ENCODE peak calls at places on chromosomes 2 and 18, in five cellular contexts. B is GM12878, E is HCT116, F is H1, N is HepG2. W is an unnamed sample.

GRCh38 chr2:240209493-240209892 is 69.0 kb upstream of the OTOS start:
- DNase-seq in B (no peak), E (no peak), F (no peak), N (no peak), W (no peak)

GRCh38 chr2:144194331-144195071 is 325.4 kb downstream of the ZEB2 start:
- DNase-seq in B (no peak), E (no peak), F (no peak), N (no peak), W (no peak)

GRCh38 chr18:78770149-78771139 is 209.2 kb upstream of the SALL3 start:
- DNase-seq in B (no peak), E (no peak), F (no peak), N (no peak), W (no peak)

GRCh38 chr2:219451626-219452360 is 17.1 kb downstream of the SPEG start:
- DNase-seq in B (no peak), E (no peak), F (no peak), N (no peak), W (no peak)

GRCh38 chr18:55402731-55403405 is 185.1 kb downstream of the TCF4 start:
- DNase-seq in B (no peak), E (no peak), F (no peak), N (no peak), W (no peak)

GRCh38 chr2:234292205-234292954 is 204.5 kb downstream of the ARL4C start:
- DNase-seq in B (peak), E (no peak), F (no peak), N (no peak), W (no peak)

GRCh38 chr2:210528716-210529115 is 27.7 kb upstream of the CPS1 start:
- DNase-seq in B (no peak), E (no peak), F (no peak), N (no peak), W (no peak)

GRCh38 chr2:160109939-160110673 is 47.7 kb upstream of the PLA2R1 start:
- DNase-seq in B (no peak), E (peak), F (no peak), N (peak), W (peak)

GRCh38 chr18:33578371-33579146 is 540 bp downstream of the ASXL3 start:
- DNase-seq in B (no peak), E (no peak), F (peak), N (peak), W (no peak)

GRCh38 chr2:45319683-45320082 is 291.4 kb downstream of the SRBD1 start:
- DNase-seq in B (no peak), E (no peak), F (no peak), N (no peak), W (no peak)

GRCh38 chr18:13464432-13465125 is 246.0 kb downstream of the LDLRAD4 start:
- DNase-seq in B (peak), E (no peak), F (no peak), N (no peak), W (peak)

GRCh38 chr2:3584608-3585007 is 9.5 kb downstream of the RPS7 start:
- DNase-seq in B (no peak), E (no peak), F (no peak), N (no peak), W (no peak)

GRCh38 chr18:35024965-35025364 is 16.2 kb upstream of the MAPRE2 start:
- DNase-seq in B (no peak), E (no peak), F (no peak), N (peak), W (no peak)

GRCh38 chr18:8946046-8946838 is 156.3 kb upstream of the NDUFV2 start:
- DNase-seq in B (no peak), E (no peak), F (no peak), N (no peak), W (no peak)

GRCh38 chr2:160358051-160358450 is 135.6 kb downstream of the RBMS1 start:
- DNase-seq in B (no peak), E (no peak), F (no peak), N (no peak), W (no peak)

GRCh38 chr2:240462073-240462703 is 26.7 kb downstream of the GPC1 start:
- DNase-seq in B (no peak), E (no peak), F (no peak), N (no peak), W (no peak)

GRCh38 chr2:70248810-70249438 is 496 bp upstream of the TIA1 start:
- DNase-seq in B (no peak), E (no peak), F (peak), N (peak), W (no peak)

GRCh38 chr2:96823203-96823602 is 7.1 kb downstream of the CNNM3 start:
- DNase-seq in B (no peak), E (no peak), F (no peak), N (no peak), W (no peak)

GRCh38 chr2:164840930-164841718 is 499 bp downstream of the COBLL1 start:
- DNase-seq in B (no peak), E (peak), F (peak), N (peak), W (peak)

GRCh38 chr2:102615620-102616436 is 3.5 kb upstream of the SLC9A2 start:
- DNase-seq in B (no peak), E (peak), F (no peak), N (peak), W (peak)

GRCh38 chr2:227033471-227034148 is 130.4 kb downstream of the COL4A4 start:
- DNase-seq in B (no peak), E (peak), F (peak), N (peak), W (peak)

GRCh38 chr18:9380101-9380500 is 45.5 kb downstream of the TWSG1 start:
- DNase-seq in B (no peak), E (no peak), F (no peak), N (no peak), W (no peak)

GRCh38 chr18:69261436-69261835 is 139.3 kb upstream of the DOK6 start:
- DNase-seq in B (no peak), E (no peak), F (no peak), N (no peak), W (no peak)

GRCh38 chr2:124254621-124255020 is 229.5 kb downstream of the CNTNAP5 start:
- DNase-seq in B (no peak), E (no peak), F (no peak), N (no peak), W (no peak)

GRCh38 chr2:134819334-134819733 is 19.1 kb upstream of the ACMSD start:
- DNase-seq in B (no peak), E (peak), F (no peak), N (no peak), W (no peak)

GRCh38 chr2:58447586-58447985 is 206.5 kb upstream of the FANCL start:
- DNase-seq in B (no peak), E (no peak), F (no peak), N (no peak), W (no peak)

GRCh38 chr2:58448845-58449244 is 207.7 kb upstream of the FANCL start:
- DNase-seq in B (no peak), E (no peak), F (no peak), N (no peak), W (no peak)

GRCh38 chr2:58449286-58450010 is 208.3 kb upstream of the FANCL start:
- DNase-seq in B (peak), E (no peak), F (no peak), N (no peak), W (no peak)

DNA sequence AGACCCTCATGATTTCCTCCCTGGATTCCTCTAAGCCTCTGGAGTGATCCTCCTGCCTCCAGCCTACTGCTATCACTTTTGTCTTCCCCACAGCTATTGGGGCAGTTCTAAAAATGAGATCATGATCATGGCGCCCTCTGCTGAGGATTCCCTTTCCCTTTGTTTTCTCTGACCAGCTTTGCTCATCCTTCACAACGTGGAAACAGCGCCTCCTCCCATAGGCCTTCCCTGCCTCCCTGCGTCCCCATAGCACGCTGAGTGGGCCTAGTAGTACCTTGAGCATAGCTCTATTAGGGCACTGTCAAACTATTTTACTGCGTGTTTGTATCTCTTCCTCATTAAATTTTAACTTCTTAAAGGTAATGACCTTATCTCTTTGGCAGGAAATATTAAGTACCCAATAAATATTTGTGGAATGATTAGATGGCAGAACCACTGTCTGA is 207.0 kb upstream of the FANCL start:
- DNase-seq in B (peak), E (peak), F (peak), N (peak), W (peak)
- TF ChIP-seq RAD21 in B (peak), E (peak), F (peak), N (peak), W (peak)

GRCh38 chr2:145488571-145488970 is 968.7 kb upstream of the ZEB2 start:
- DNase-seq in B (no peak), E (no peak), F (no peak), N (no peak), W (no peak)

GRCh38 chr2:145483854-145484253 is 963.9 kb upstream of the ZEB2 start:
- DNase-seq in B (no peak), E (no peak), F (no peak), N (no peak), W (no peak)

GRCh38 chr2:145481334-145481922 is 961.5 kb upstream of the ZEB2 start:
- DNase-seq in B (no peak), E (no peak), F (no peak), N (no peak), W (no peak)

GRCh38 chr2:145484443-145485086 is 964.6 kb upstream of the ZEB2 start:
- DNase-seq in B (no peak), E (peak), F (no peak), N (no peak), W (peak)
- TF ChIP-seq ZNF274 in B (no peak), E (no peak), F (no peak), N (no peak), W (no peak)

GRCh38 chr2:177393381-177393780 is 808 bp downstream of the AGPS start:
- DNase-seq in B (no peak), E (no peak), F (no peak), N (no peak), W (no peak)
- TF ChIP-seq RAD21 in B (no peak), E (no peak), F (no peak), N (no peak), W (no peak)

GRCh38 chr2:119426801-119427395 is 4.8 kb upstream of the TMEM37 start:
- DNase-seq in B (no peak), E (no peak), F (no peak), N (peak), W (peak)
- TF ChIP-seq ZNF274 in B (no peak), E (no peak), F (no peak), N (peak), W (no peak)

DNA sequence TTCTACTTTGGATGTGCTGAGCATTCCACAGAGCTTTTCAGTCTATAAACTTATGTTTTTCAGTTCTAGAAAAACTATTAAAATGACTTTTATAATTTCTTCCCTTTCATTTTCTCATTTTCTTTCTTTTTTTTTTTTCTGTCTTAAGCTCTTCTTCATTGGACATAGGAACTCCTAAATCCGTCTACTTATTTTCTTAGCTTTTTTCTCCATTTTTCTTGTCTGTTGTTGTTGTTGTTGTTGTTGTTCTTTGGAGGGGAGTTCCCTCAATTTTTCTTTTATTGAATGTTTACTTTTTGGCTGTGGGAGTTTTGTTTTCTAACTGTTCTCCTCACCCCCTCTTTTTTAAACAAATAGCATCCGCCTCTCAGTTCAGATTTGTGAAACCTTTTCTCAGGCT is 7.9 kb downstream of the SOCS6 start:
- DNase-seq in B (no peak), E (no peak), F (no peak), N (no peak), W (no peak)
- TF ChIP-seq RAD21 in B (no peak), E (no peak), F (no peak), N (no peak), W (no peak)

GRCh38 chr2:207088839-207089238 is 76.9 kb downstream of the KLF7 start:
- DNase-seq in B (no peak), E (no peak), F (no peak), N (no peak), W (no peak)
- TF ChIP-seq ZNF274 in B (no peak), E (no peak), F (no peak), N (no peak), W (no peak)

W was measured in K562.